ENCODE peak calls at places on chromosomes 13 and 19, in eight cellular contexts. S is T1000; L is foreskin fibroblast; A is activated gamma-delta T cell treated with anti-CD3 and anti-CD28 coated beads, Interleukin-2, amount 50 U/mL, for 16 hours; U is psoas muscle; Q is Ammon's horn; C is amygdala; H is mucosa of descending colon. P is an unnamed sample.

GRCh38 chr19:46133101-46133627 is 8.7 kb upstream of the IGFL3 start:
- DNase-seq in A (no peak), C (no peak), L (peak; percentile 91), U (no peak), Q (peak; percentile 82), S (peak; percentile 22), H (no peak), P (no peak)

GRCh38 chr19:19113040-19113541 is 25.2 kb downstream of the TMEM161A start:
- DNase-seq in L (peak; percentile 71), S (peak; percentile 26), C (no peak), H (no peak), A (no peak), U (no peak), Q (no peak), P (no peak)

GRCh38 chr19:4233282-4233853 is 4.0 kb downstream of the EBI3 start:
- DNase-seq in S (no peak), L (peak; percentile 41), A (peak; percentile 48), C (peak; percentile 17), H (peak; percentile 79), U (peak; percentile 52), Q (no peak), P (peak; percentile 35)

GRCh38 chr19:18046066-18046718 is 38.2 kb downstream of the ARRDC2 start:
- DNase-seq in S (peak; percentile 79), U (peak; percentile 51), L (peak; percentile 91), C (no peak), Q (no peak), H (no peak), A (no peak), P (no peak)

GRCh38 chr19:51124216-51124615 is 490 bp upstream of the SIGLEC9 start:
- DNase-seq in Q (no peak), C (no peak), H (no peak), L (no peak), U (no peak), S (no peak), A (no peak), P (no peak)

GRCh38 chr19:49142866-49143335 is 12.3 kb downstream of the HRC start:
- DNase-seq in C (peak; percentile 90), H (peak; percentile 90), U (peak; percentile 86), Q (peak; percentile 96), L (peak; percentile 96), A (no peak), S (peak; percentile 86), P (no peak)

GRCh38 chr13:113544071-113544891 is 40.3 kb upstream of the TFDP1 start:
- DNase-seq in C (no peak), H (no peak), Q (no peak), L (no peak), U (no peak), A (no peak), S (no peak), P (no peak)

GRCh38 chr19:14072535-14073231 is at the start of gene MISP3:
- DNase-seq in A (no peak), C (no peak), S (no peak), U (peak; percentile 62), H (peak; percentile 94), Q (no peak), L (peak; percentile 49), P (no peak)

GRCh38 chr19:58558623-58559274 is 338 bp upstream of the UBE2M start:
- DNase-seq in L (peak; percentile 99), C (no peak), Q (peak; percentile 97), A (peak; percentile 99), H (peak; percentile 100), U (peak; percentile 99), S (no peak), P (peak; percentile 99)

GRCh38 chr19:11125994-11126685 is 29.4 kb downstream of the SPC24 start:
- DNase-seq in C (peak; percentile 70), A (peak; percentile 64), S (no peak), L (peak; percentile 83), Q (peak; percentile 74), U (peak; percentile 78), H (peak; percentile 82), P (peak; percentile 62)

GRCh38 chr19:47699360-47699917 is 13.8 kb upstream of the EHD2 start:
- DNase-seq in H (peak; percentile 73), A (peak; percentile 12), C (peak; percentile 33), L (peak; percentile 58), Q (peak; percentile 39), U (peak; percentile 55), S (no peak), P (peak; percentile 48)

GRCh38 chr13:19665427-19665859 is 32.0 kb downstream of the MPHOSPH8 start:
- DNase-seq in A (no peak), S (no peak), H (no peak), C (no peak), L (no peak), Q (peak; percentile 18), U (no peak), P (no peak)